ENCODE peak calls at places on chromosome 19, in five cellular contexts. S, F, G, E and K are unnamed samples. For H3K4me1, the result is how much of the 10 kb centered on the place peaks cover.

GRCh38 chr19:55340784-55341147 is 1.1 kb downstream of the KMT5C start:
- DNase-seq in S (no peak), F (no peak), G (peak), E (no peak), K (no peak)

GRCh38 chr19:32646556-32646955 is 28.4 kb downstream of the ANKRD27 start:
- DNase-seq in S (no peak), F (no peak), G (no peak), E (no peak), K (no peak)

GRCh38 chr19:30450101-30450500 is 77.9 kb downstream of the ZNF536 start:
- DNase-seq in S (peak), F (no peak), G (peak), E (peak), K (peak)

GRCh38 chr19:48394331-48395169 is 1.1 kb downstream of the GRIN2D start:
- DNase-seq in S (no peak), F (no peak), G (no peak), E (no peak), K (no peak)

GRCh38 chr19:28710278-28710677 is 502.7 kb downstream of the UQCRFS1 start:
- DNase-seq in S (peak), F (peak), G (peak), E (no peak), K (peak)

GRCh38 chr19:1851581-1852293 is 3.5 kb upstream of the REXO1 start:
- DNase-seq in S (no peak), F (no peak), G (peak), E (no peak), K (no peak)

GRCh38 chr19:8208710-8209110 is 460 bp upstream of the CERS4 start:
- DNase-seq in S (no peak), F (no peak), G (no peak), E (no peak), K (no peak)

GRCh38 chr19:37537391-37537947 is 30.7 kb downstream of the ZNF793 start:
- DNase-seq in S (no peak), F (no peak), G (no peak), E (no peak), K (no peak)

GRCh38 chr19:17654993-17655392 is 33.2 kb downstream of the UNC13A start:
- DNase-seq in S (no peak), F (no peak), G (no peak), E (no peak), K (no peak)

GRCh38 chr19:15234525-15235130 is 2.4 kb upstream of the EPHX3 start:
- DNase-seq in S (no peak), F (peak), G (no peak), E (no peak), K (no peak)

GRCh38 chr19:1840541-1841115 is 7.7 kb downstream of the REXO1 start:
- DNase-seq in S (peak), F (no peak), G (no peak), E (no peak), K (no peak)

GRCh38 chr19:36115453-36116343 is at the start of gene TBCB:
- DNase-seq in S (peak), F (peak), G (peak), E (peak), K (no peak)

GRCh38 chr19:23116802-23117571 is at the start of gene ZNF730:
- DNase-seq in S (peak), F (peak), G (peak), E (no peak), K (peak)

GRCh38 chr19:4988770-4989251 is 19.9 kb downstream of the KDM4B start:
- DNase-seq in S (peak), F (peak), G (no peak), E (peak), K (no peak)
- H3K4me1 ChIP-seq in S (half or more), F (under half), G (under half), E (under half), K (under half)

DNA sequence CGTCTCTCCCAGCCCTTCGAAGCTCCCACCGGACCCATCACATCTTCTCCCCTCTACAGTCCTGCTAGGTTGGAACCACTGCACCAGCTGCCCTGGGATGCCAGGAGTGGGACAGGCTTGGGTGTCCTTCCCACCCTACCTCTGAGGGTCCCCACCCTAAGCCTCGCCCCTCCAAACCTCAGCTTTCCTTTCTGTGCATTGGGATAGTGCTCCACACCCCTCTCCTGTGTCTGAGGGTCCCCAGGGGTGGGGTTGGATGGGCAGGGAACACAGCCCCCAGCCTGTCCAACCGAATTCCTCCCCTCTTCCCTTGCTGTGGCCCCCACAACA is 1.9 kb upstream of the BCL3 start:
- DNase-seq in S (no peak), F (no peak), G (no peak), E (no peak), K (no peak)
- H3K27ac ChIP-seq in S (no peak), F (peak), G (no peak), E (peak), K (no peak)

DNA sequence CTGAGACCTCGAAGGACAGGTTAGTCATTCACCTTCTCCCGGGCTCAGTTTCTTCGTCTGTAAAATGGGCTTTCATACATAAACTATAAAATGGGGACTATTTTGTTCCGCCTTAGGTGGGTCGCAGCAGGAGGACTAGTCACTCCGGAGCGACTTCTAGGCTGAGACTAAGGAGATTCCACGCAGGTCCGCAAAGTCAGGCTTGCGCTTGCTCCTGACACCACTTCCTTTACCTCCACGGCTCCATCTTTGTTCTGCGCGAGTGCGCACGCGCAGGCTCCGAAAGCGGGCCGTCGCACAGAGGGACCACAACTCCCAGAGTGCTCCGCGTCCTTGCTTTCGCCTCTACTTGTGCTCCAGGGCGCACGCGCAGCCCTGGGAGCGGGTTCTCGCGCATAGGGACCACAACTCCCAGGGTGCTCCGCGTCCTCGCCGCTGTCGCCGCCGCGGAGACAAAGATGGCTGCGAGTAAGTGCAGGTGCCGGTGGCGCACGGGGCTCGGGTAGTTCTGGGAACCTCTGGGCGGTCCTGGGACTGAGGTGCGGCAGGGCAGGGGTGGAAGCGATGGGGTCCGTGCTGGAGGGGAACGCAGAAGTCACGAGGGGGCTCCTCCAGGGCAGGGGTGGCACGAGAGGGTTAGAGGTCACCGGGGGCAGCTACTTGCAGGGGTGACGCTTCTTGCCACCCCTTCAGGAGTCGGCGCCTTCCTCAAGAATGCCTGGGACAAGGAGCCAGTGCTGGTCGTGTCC is at the start of gene NDUFA3:
- DNase-seq in S (peak), F (peak), G (peak), E (peak), K (peak)
- H3K4me3 ChIP-seq in S (peak), F (peak), G (peak), E (peak), K (peak)

DNA sequence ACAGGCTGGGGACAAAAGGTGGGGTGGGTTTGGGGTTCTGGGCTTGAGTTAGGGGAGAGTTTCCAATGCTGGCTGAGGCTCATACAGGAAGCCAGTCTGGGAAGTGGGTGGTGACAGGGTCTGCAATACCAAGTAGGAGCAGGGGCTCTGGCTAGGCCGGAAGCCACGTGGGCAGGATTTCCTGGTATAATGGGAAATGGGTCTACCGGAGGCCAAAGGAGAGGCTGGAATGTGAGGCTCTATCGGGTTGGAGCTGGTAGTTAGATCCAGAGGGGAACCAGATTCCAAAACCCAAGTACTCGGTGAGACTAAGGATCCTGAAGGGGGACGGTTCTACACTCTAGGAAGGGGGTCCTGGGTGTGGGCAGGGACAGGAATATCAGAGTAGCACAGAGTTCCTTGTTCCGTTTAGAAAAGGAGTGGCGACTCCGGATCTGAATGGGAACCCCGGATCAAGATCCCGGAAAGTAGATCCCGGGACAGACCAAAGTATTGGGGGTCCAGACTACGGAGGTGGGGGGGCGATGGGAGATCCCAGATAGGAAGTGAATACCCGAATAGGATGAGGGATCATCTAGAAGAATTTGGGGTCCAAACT is 802 bp downstream of the CDC37 start:
- DNase-seq in S (peak), F (no peak), G (peak), E (no peak), K (no peak)
- H3K4me1 ChIP-seq in S (under half), F (under half), G (under half), E (under half), K (under half)

DNA sequence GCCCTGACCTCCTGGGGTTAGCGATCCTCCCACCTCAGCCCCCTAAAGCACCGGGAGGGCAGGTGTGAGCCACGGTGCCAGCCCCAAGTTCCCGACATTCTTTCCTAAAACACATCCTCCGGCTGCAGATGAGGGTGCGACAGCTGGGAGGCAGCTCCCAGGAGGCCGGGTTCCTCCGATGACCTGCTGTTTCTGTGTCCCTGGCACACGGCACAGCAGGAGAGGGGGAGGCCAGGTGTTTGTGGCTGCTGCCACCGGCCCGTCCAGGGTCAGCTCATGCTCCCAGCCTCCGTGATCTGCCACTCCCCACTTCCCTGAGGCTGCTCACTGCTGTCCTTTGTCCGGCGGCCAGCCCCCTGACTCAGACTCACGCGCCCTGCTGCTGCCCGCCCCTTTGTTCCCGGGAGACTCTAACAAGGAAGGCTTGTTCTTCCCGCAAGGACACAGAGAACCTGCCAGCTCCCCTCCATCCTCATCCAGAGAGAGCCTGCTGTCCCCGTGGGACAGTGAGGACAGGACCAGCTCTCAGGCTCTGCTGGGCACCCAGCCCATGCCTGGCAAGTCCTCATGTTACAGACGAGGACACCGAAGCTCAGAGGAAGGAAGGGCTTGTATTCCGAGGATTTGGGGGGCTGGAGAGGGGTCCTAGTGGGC is 10.6 kb upstream of the MADCAM1 start:
- DNase-seq in S (peak), F (no peak), G (no peak), E (peak), K (no peak)
- H3K27ac ChIP-seq in S (no peak), F (no peak), G (no peak), E (no peak), K (no peak)

GRCh38 chr19:44750713-44751112 is 2.2 kb downstream of the BCL3 start:
- DNase-seq in S (no peak), F (no peak), G (no peak), E (no peak), K (no peak)
- H3K4me3 ChIP-seq in S (no peak), F (peak), G (no peak), E (peak), K (no peak)

DNA sequence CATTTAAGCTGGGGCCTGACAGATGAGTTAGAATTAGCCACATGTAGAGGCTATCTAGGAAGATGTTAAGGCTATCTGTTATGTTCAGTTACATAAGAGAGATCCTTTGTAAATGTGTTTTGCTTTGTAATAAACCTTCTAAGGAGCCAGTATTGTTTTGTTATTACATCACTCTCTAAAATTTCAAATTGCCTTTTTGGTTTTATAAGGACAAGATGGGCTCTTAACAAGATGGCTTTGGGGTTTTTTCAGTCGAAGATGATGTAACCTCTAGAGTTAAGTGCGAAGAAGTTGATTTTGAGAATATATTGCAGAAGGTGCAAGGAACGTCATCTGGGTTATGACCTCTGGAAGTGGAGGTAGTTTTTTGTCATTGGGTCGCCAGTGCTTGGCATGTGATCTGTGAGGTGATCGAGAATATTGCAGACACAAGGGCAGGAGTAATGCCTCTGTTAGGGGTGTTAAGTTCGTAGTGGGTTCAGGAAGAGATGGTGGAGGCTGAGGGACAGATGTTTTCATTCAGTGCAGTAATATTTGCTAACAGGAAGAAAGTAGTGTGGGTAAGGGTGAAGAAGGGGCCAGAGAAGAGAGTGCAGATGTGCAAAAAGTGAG is 12.7 kb downstream of the LSM14A start:
- DNase-seq in S (peak), F (no peak), G (no peak), E (no peak), K (no peak)
- H3K4me1 ChIP-seq in S (under half), F (under half), G (under half), E (half or more), K (under half)